ENCODE peak calls at places on chromosome 2, in nine cellular contexts. A is nephron progenitor cell, C is DMS79 treated with DMSO at 0.1 percent for 48 hours, X is lower lobe of right lung, B is caudate nucleus, M is lung microvascular endothelial cell, Z is foreskin fibroblast, Y is foreskin keratinocyte, R is LHCN-M2. L is an unnamed sample.

GRCh38 chr2:109217362-109218086 is 88.5 kb downstream of the SH3RF3 start:
- DNase-seq in A (no peak), C (peak; percentile 24), X (no peak), B (no peak), M (peak; percentile 99), Z (peak; percentile 96), Y (no peak), R (peak; percentile 24), L (no peak)

GRCh38 chr2:203553784-203554183 is 18.7 kb upstream of the RAPH1 start:
- DNase-seq in A (no peak), C (no peak), X (no peak), B (no peak), M (no peak), Z (no peak), Y (no peak), R (no peak), L (no peak)

GRCh38 chr2:95333888-95334338 is 36.8 kb downstream of the KCNIP3 start:
- DNase-seq in A (peak; percentile 57), C (peak; percentile 82), X (peak; percentile 46), B (no peak), M (peak; percentile 28), Z (peak; percentile 99), Y (peak; percentile 99), R (peak; percentile 78), L (peak; percentile 28)

GRCh38 chr2:177989029-177989885 is 83.3 kb downstream of the PDE11A start:
- DNase-seq in A (no peak), C (no peak), X (no peak), B (no peak), M (peak; percentile 46), Z (no peak), Y (no peak), R (no peak), L (no peak)

GRCh38 chr2:19474128-19474527 is 115.7 kb upstream of the OSR1 start:
- DNase-seq in A (no peak), C (no peak), X (no peak), B (no peak), M (no peak), Z (peak; percentile 82), Y (peak; percentile 15), R (peak; percentile 12), L (no peak)

GRCh38 chr2:218261424-218262273 is 834 bp downstream of the GPBAR1 start:
- DNase-seq in A (peak; percentile 30), C (no peak), X (no peak), B (no peak), M (no peak), Z (no peak), Y (no peak), R (no peak), L (no peak)

GRCh38 chr2:200814276-200814815 is 2.6 kb downstream of the BZW1 start:
- DNase-seq in A (no peak), C (no peak), X (no peak), B (no peak), M (peak; percentile 15), Z (no peak), Y (no peak), R (no peak), L (no peak)

GRCh38 chr2:100018794-100019193 is 123.6 kb downstream of the AFF3 start:
- DNase-seq in A (no peak), C (no peak), X (no peak), B (no peak), M (peak; percentile 17), Z (peak; percentile 78), Y (no peak), R (peak; percentile 3), L (no peak)

GRCh38 chr2:169768262-169768995 is 30.2 kb upstream of the SSB start:
- DNase-seq in A (no peak), C (no peak), X (peak; percentile 47), B (no peak), M (peak; percentile 6), Z (peak; percentile 42), Y (no peak), R (no peak), L (no peak)

GRCh38 chr2:46735730-46736493 is 179.7 kb downstream of the MCFD2 start:
- DNase-seq in A (no peak), C (no peak), X (no peak), B (no peak), M (no peak), Z (no peak), Y (no peak), R (no peak), L (no peak)

GRCh38 chr2:225040862-225041209 is 1.4 kb downstream of the DOCK10 start:
- DNase-seq in A (no peak), C (no peak), X (no peak), B (no peak), M (no peak), Z (peak; percentile 57), Y (no peak), R (peak; percentile 16), L (no peak)

L was measured in NCI-H446.